ENCODE peak calls at places on chromosomes 11 and 22, in six cellular contexts. One of them, this sample, is unnamed.

GRCh38 chr22:17198188-17199130 is 20.8 kb downstream of the ADA2 start:
- DNase-seq in right atrium auricular region: no peak
- DNase-seq in Caco-2: no peak
- DNase-seq in SK-N-SH: no peak
- DNase-seq in Panc1: no peak
- DNase-seq in progenitor cell of endocrine pancreas: peak
- DNase-seq in this sample: no peak

GRCh38 chr11:125344846-125345705 is 151.0 kb downstream of the FEZ1 start:
- DNase-seq in right atrium auricular region: no peak
- DNase-seq in Caco-2: no peak
- DNase-seq in SK-N-SH: no peak
- DNase-seq in Panc1: no peak
- DNase-seq in progenitor cell of endocrine pancreas: no peak
- DNase-seq in this sample: no peak

GRCh38 chr11:86155210-86155844 is 86.4 kb upstream of the PICALM start:
- DNase-seq in right atrium auricular region: no peak
- DNase-seq in Caco-2: no peak
- DNase-seq in SK-N-SH: no peak
- DNase-seq in Panc1: no peak
- DNase-seq in progenitor cell of endocrine pancreas: no peak
- DNase-seq in this sample: no peak

GRCh38 chr22:37229012-37229804 is 14.9 kb downstream of the RAC2 start:
- DNase-seq in right atrium auricular region: no peak
- DNase-seq in Caco-2: no peak
- DNase-seq in SK-N-SH: peak
- DNase-seq in Panc1: peak
- DNase-seq in progenitor cell of endocrine pancreas: no peak
- DNase-seq in this sample: peak

GRCh38 chr11:85299247-85299646 is 327.9 kb downstream of the DLG2 start:
- DNase-seq in right atrium auricular region: no peak
- DNase-seq in Caco-2: no peak
- DNase-seq in SK-N-SH: no peak
- DNase-seq in Panc1: no peak
- DNase-seq in progenitor cell of endocrine pancreas: no peak
- DNase-seq in this sample: no peak

GRCh38 chr22:27749597-27750225 is 51.8 kb downstream of the MN1 start:
- DNase-seq in right atrium auricular region: no peak
- DNase-seq in Caco-2: no peak
- DNase-seq in SK-N-SH: no peak
- DNase-seq in Panc1: no peak
- DNase-seq in progenitor cell of endocrine pancreas: no peak
- DNase-seq in this sample: no peak

GRCh38 chr11:65488273-65489058 is 10.4 kb upstream of the MALAT1 start:
- DNase-seq in right atrium auricular region: no peak
- DNase-seq in Caco-2: no peak
- DNase-seq in SK-N-SH: no peak
- DNase-seq in Panc1: no peak
- DNase-seq in progenitor cell of endocrine pancreas: no peak
- DNase-seq in this sample: no peak

GRCh38 chr11:65492637-65493366 is 6.0 kb upstream of the MALAT1 start:
- DNase-seq in right atrium auricular region: peak
- DNase-seq in Caco-2: no peak
- DNase-seq in SK-N-SH: no peak
- DNase-seq in Panc1: no peak
- DNase-seq in progenitor cell of endocrine pancreas: no peak
- DNase-seq in this sample: no peak

GRCh38 chr11:57458410-57459111 is 1.8 kb upstream of the RTN4RL2 start:
- DNase-seq in right atrium auricular region: no peak
- DNase-seq in Caco-2: no peak
- DNase-seq in SK-N-SH: peak
- DNase-seq in Panc1: no peak
- DNase-seq in progenitor cell of endocrine pancreas: peak
- DNase-seq in this sample: peak

GRCh38 chr22:46413725-46414379 is 78.3 kb downstream of the TRMU start:
- DNase-seq in right atrium auricular region: no peak
- DNase-seq in Caco-2: no peak
- DNase-seq in SK-N-SH: no peak
- DNase-seq in Panc1: no peak
- DNase-seq in progenitor cell of endocrine pancreas: no peak
- DNase-seq in this sample: no peak

GRCh38 chr11:120633630-120634374 is 122.3 kb downstream of the GRIK4 start:
- DNase-seq in right atrium auricular region: no peak
- DNase-seq in Caco-2: no peak
- DNase-seq in SK-N-SH: peak
- DNase-seq in Panc1: no peak
- DNase-seq in progenitor cell of endocrine pancreas: no peak
- DNase-seq in this sample: no peak

GRCh38 chr11:114440121-114440860 is 1.0 kb downstream of the REXO2 start:
- DNase-seq in right atrium auricular region: no peak
- DNase-seq in Caco-2: no peak
- DNase-seq in SK-N-SH: peak
- DNase-seq in Panc1: no peak
- DNase-seq in progenitor cell of endocrine pancreas: no peak
- DNase-seq in this sample: no peak

GRCh38 chr11:134513585-134514120 is 101.6 kb upstream of the B3GAT1 start:
- DNase-seq in right atrium auricular region: no peak
- DNase-seq in Caco-2: peak
- DNase-seq in SK-N-SH: no peak
- DNase-seq in Panc1: no peak
- DNase-seq in progenitor cell of endocrine pancreas: no peak
- DNase-seq in this sample: no peak

GRCh38 chr11:71197096-71197495 is 55.3 kb downstream of the SHANK2 start:
- DNase-seq in right atrium auricular region: no peak
- DNase-seq in Caco-2: no peak
- DNase-seq in SK-N-SH: no peak
- DNase-seq in Panc1: no peak
- DNase-seq in progenitor cell of endocrine pancreas: no peak
- DNase-seq in this sample: no peak

GRCh38 chr22:42720263-42721044 is at the start of gene A4GALT:
- DNase-seq in right atrium auricular region: no peak
- DNase-seq in Caco-2: no peak
- DNase-seq in SK-N-SH: peak
- DNase-seq in Panc1: no peak
- DNase-seq in progenitor cell of endocrine pancreas: no peak
- DNase-seq in this sample: peak

GRCh38 chr11:96082002-96082899 is 158.3 kb upstream of the MTMR2 start:
- DNase-seq in right atrium auricular region: no peak
- DNase-seq in Caco-2: no peak
- DNase-seq in SK-N-SH: peak
- DNase-seq in Panc1: no peak
- DNase-seq in progenitor cell of endocrine pancreas: no peak
- DNase-seq in this sample: no peak

GRCh38 chr11:74265256-74265655 is 46.2 kb downstream of the P4HA3 start:
- DNase-seq in right atrium auricular region: no peak
- DNase-seq in Caco-2: no peak
- DNase-seq in SK-N-SH: no peak
- DNase-seq in Panc1: no peak
- DNase-seq in progenitor cell of endocrine pancreas: no peak
- DNase-seq in this sample: no peak

GRCh38 chr11:10310301-10310841 is 5.5 kb downstream of the ADM start:
- DNase-seq in right atrium auricular region: no peak
- DNase-seq in Caco-2: no peak
- DNase-seq in SK-N-SH: no peak
- DNase-seq in Panc1: no peak
- DNase-seq in progenitor cell of endocrine pancreas: no peak
- DNase-seq in this sample: no peak

GRCh38 chr22:36439481-36440271 is 41.8 kb downstream of the TXN2 start:
- DNase-seq in right atrium auricular region: no peak
- DNase-seq in Caco-2: no peak
- DNase-seq in SK-N-SH: peak
- DNase-seq in Panc1: no peak
- DNase-seq in progenitor cell of endocrine pancreas: no peak
- DNase-seq in this sample: no peak

GRCh38 chr11:70783356-70783755 is 385.0 kb downstream of the CTTN start:
- DNase-seq in right atrium auricular region: no peak
- DNase-seq in Caco-2: no peak
- DNase-seq in SK-N-SH: peak
- DNase-seq in Panc1: no peak
- DNase-seq in progenitor cell of endocrine pancreas: no peak
- DNase-seq in this sample: no peak

GRCh38 chr11:4639931-4640330 is 2.7 kb downstream of the OR51D1 start:
- DNase-seq in right atrium auricular region: no peak
- DNase-seq in Caco-2: no peak
- DNase-seq in SK-N-SH: no peak
- DNase-seq in Panc1: no peak
- DNase-seq in progenitor cell of endocrine pancreas: no peak
- DNase-seq in this sample: no peak

GRCh38 chr11:87258171-87258833 is 220.6 kb downstream of the TMEM135 start:
- DNase-seq in right atrium auricular region: no peak
- DNase-seq in Caco-2: no peak
- DNase-seq in SK-N-SH: no peak
- DNase-seq in Panc1: no peak
- DNase-seq in progenitor cell of endocrine pancreas: no peak
- DNase-seq in this sample: no peak

GRCh38 chr11:61173456-61173855 is 12.2 kb upstream of the VPS37C start:
- DNase-seq in right atrium auricular region: no peak
- DNase-seq in Caco-2: peak
- DNase-seq in SK-N-SH: no peak
- DNase-seq in Panc1: no peak
- DNase-seq in progenitor cell of endocrine pancreas: no peak
- DNase-seq in this sample: no peak
- TF ChIP-seq CTCF in right atrium auricular region: no peak
- TF ChIP-seq CTCF in Caco-2: peak
- TF ChIP-seq CTCF in SK-N-SH: peak
- TF ChIP-seq CTCF in Panc1: peak
- TF ChIP-seq CTCF in progenitor cell of endocrine pancreas: no peak
- TF ChIP-seq CTCF in this sample: no peak

GRCh38 chr22:30718491-30718890 is 23.8 kb downstream of the OSBP2 start:
- DNase-seq in right atrium auricular region: no peak
- DNase-seq in Caco-2: no peak
- DNase-seq in SK-N-SH: peak
- DNase-seq in Panc1: no peak
- DNase-seq in progenitor cell of endocrine pancreas: no peak
- DNase-seq in this sample: no peak
- TF ChIP-seq CTCF in right atrium auricular region: no peak
- TF ChIP-seq CTCF in Caco-2: no peak
- TF ChIP-seq CTCF in SK-N-SH: no peak
- TF ChIP-seq CTCF in Panc1: no peak
- TF ChIP-seq CTCF in progenitor cell of endocrine pancreas: no peak
- TF ChIP-seq CTCF in this sample: no peak

GRCh38 chr11:112694813-112695212 is 266.4 kb upstream of the NCAM1 start:
- DNase-seq in right atrium auricular region: no peak
- DNase-seq in Caco-2: no peak
- DNase-seq in SK-N-SH: no peak
- DNase-seq in Panc1: no peak
- DNase-seq in progenitor cell of endocrine pancreas: no peak
- DNase-seq in this sample: no peak
- TF ChIP-seq CTCF in right atrium auricular region: no peak
- TF ChIP-seq CTCF in Caco-2: no peak
- TF ChIP-seq CTCF in SK-N-SH: peak
- TF ChIP-seq CTCF in Panc1: no peak
- TF ChIP-seq CTCF in progenitor cell of endocrine pancreas: no peak
- TF ChIP-seq CTCF in this sample: no peak

GRCh38 chr11:404551-405264 is 10.1 kb downstream of the SIGIRR start:
- DNase-seq in right atrium auricular region: no peak
- DNase-seq in Caco-2: no peak
- DNase-seq in SK-N-SH: no peak
- DNase-seq in Panc1: no peak
- DNase-seq in progenitor cell of endocrine pancreas: no peak
- DNase-seq in this sample: no peak

GRCh38 chr11:406796-407650 is 7.8 kb downstream of the SIGIRR start:
- DNase-seq in right atrium auricular region: peak
- DNase-seq in Caco-2: no peak
- DNase-seq in SK-N-SH: peak
- DNase-seq in Panc1: no peak
- DNase-seq in progenitor cell of endocrine pancreas: no peak
- DNase-seq in this sample: peak

GRCh38 chr11:403761-404431 is 9.9 kb downstream of the PKP3 start:
- DNase-seq in right atrium auricular region: no peak
- DNase-seq in Caco-2: no peak
- DNase-seq in SK-N-SH: no peak
- DNase-seq in Panc1: no peak
- DNase-seq in progenitor cell of endocrine pancreas: no peak
- DNase-seq in this sample: no peak

GRCh38 chr11:405976-406795 is 8.6 kb downstream of the SIGIRR start:
- DNase-seq in right atrium auricular region: no peak
- DNase-seq in Caco-2: no peak
- DNase-seq in SK-N-SH: no peak
- DNase-seq in Panc1: no peak
- DNase-seq in progenitor cell of endocrine pancreas: no peak
- DNase-seq in this sample: no peak

GRCh38 chr11:405323-405975 is 9.3 kb downstream of the SIGIRR start:
- DNase-seq in right atrium auricular region: no peak
- DNase-seq in Caco-2: no peak
- DNase-seq in SK-N-SH: no peak
- DNase-seq in Panc1: no peak
- DNase-seq in progenitor cell of endocrine pancreas: no peak
- DNase-seq in this sample: no peak
- TF ChIP-seq CTCF in right atrium auricular region: no peak
- TF ChIP-seq CTCF in Caco-2: no peak
- TF ChIP-seq CTCF in SK-N-SH: no peak
- TF ChIP-seq CTCF in Panc1: peak
- TF ChIP-seq CTCF in progenitor cell of endocrine pancreas: no peak
- TF ChIP-seq CTCF in this sample: no peak

GRCh38 chr11:119373917-119374631 is 7.4 kb downstream of the USP2 start:
- DNase-seq in right atrium auricular region: no peak
- DNase-seq in Caco-2: peak
- DNase-seq in SK-N-SH: peak
- DNase-seq in Panc1: peak
- DNase-seq in progenitor cell of endocrine pancreas: peak
- DNase-seq in this sample: no peak
- TF ChIP-seq CTCF in right atrium auricular region: peak
- TF ChIP-seq CTCF in Caco-2: peak
- TF ChIP-seq CTCF in SK-N-SH: peak
- TF ChIP-seq CTCF in Panc1: peak
- TF ChIP-seq CTCF in progenitor cell of endocrine pancreas: peak
- TF ChIP-seq CTCF in this sample: peak

GRCh38 chr11:11876458-11876857 is 34.7 kb downstream of the USP47 start:
- DNase-seq in right atrium auricular region: no peak
- DNase-seq in Caco-2: peak
- DNase-seq in SK-N-SH: no peak
- DNase-seq in Panc1: no peak
- DNase-seq in progenitor cell of endocrine pancreas: no peak
- DNase-seq in this sample: no peak
- TF ChIP-seq CTCF in right atrium auricular region: no peak
- TF ChIP-seq CTCF in Caco-2: peak
- TF ChIP-seq CTCF in SK-N-SH: no peak
- TF ChIP-seq CTCF in Panc1: peak
- TF ChIP-seq CTCF in progenitor cell of endocrine pancreas: peak
- TF ChIP-seq CTCF in this sample: no peak

This sample was measured in natural killer cell.